ENCODE peak calls at places on chromosomes 3 and 15, in five cellular contexts. S, R, T, F and E are unnamed samples.

GRCh38 chr15:43868412-43868811 is 41.6 kb downstream of the WDR76 start:
- DNase-seq in S (no peak), R (no peak), T (no peak), F (no peak), E (no peak)

GRCh38 chr3:113496924-113497323 is 18.0 kb downstream of the SPICE1 start:
- DNase-seq in S (no peak), R (no peak), T (no peak), F (no peak), E (no peak)

GRCh38 chr15:74127255-74127953 is 3.0 kb upstream of the ISLR2 start:
- DNase-seq in S (peak), R (peak), T (peak), F (peak), E (peak)

GRCh38 chr3:52240059-52240885 is 1.3 kb upstream of the TWF2 start:
- DNase-seq in S (no peak), R (peak), T (peak), F (peak), E (no peak)

GRCh38 chr15:63712828-63713520 is 115.8 kb downstream of the FBXL22 start:
- DNase-seq in S (peak), R (no peak), T (no peak), F (no peak), E (no peak)

GRCh38 chr3:14537590-14538450 is 2.3 kb downstream of the GRIP2 start:
- DNase-seq in S (peak), R (no peak), T (peak), F (no peak), E (peak)

GRCh38 chr15:81492303-81492702 is 118.3 kb upstream of the TMC3 start:
- DNase-seq in S (no peak), R (no peak), T (no peak), F (no peak), E (no peak)

GRCh38 chr3:132804498-132804897 is 82.3 kb upstream of the NPHP3 start:
- DNase-seq in S (no peak), R (no peak), T (no peak), F (no peak), E (no peak)

GRCh38 chr15:80093854-80094418 is 34.5 kb downstream of the ZFAND6 start:
- DNase-seq in S (no peak), R (no peak), T (no peak), F (peak), E (peak)

GRCh38 chr3:150216041-150216811 is 191.9 kb upstream of the TSC22D2 start:
- DNase-seq in S (no peak), R (no peak), T (no peak), F (no peak), E (no peak)

GRCh38 chr3:170780955-170781354 is 89.0 kb downstream of the RPL22L1 start:
- DNase-seq in S (no peak), R (no peak), T (no peak), F (no peak), E (no peak)

GRCh38 chr3:168951884-168952283 is 711.6 kb downstream of the MECOM start:
- DNase-seq in S (no peak), R (no peak), T (no peak), F (no peak), E (no peak)

GRCh38 chr3:188431553-188431952 is 277.6 kb downstream of the LPP start:
- DNase-seq in S (no peak), R (no peak), T (peak), F (no peak), E (no peak)